ENCODE peak calls at places on chromosomes 16 and 17, in ten cellular contexts. B is CD8-positive, alpha-beta T cell; H is GM23338; X is tibial nerve; L is hepatocyte; A is psoas muscle; E is left ventricle myocardium inferior; W is thoracic aorta; Q is SJSA1; D is naive thymus-derived CD4-positive, alpha-beta T cell. J is an unnamed sample. For H3K27me3, the result is how much of the 10 kb centered on the place peaks cover.

GRCh38 chr17:74531231-74531761 is at the start of gene CD300LB:
- DNase-seq in B (no peak), H (no peak), X (no peak), L (no peak), A (no peak), E (no peak), W (no peak), Q (no peak), D (no peak), J (peak)

GRCh38 chr17:62819511-62820221 is 11.6 kb upstream of the MARCHF10 start:
- DNase-seq in B (no peak), H (peak), X (peak), L (peak), A (peak), E (peak), W (peak), Q (peak), D (no peak), J (peak)

GRCh38 chr16:23509441-23509754 is 896 bp downstream of the GGA2 start:
- DNase-seq in B (no peak), H (no peak), X (no peak), L (no peak), A (no peak), E (no peak), W (no peak), Q (no peak), D (no peak), J (no peak)

GRCh38 chr17:40209404-40210093 is 9.6 kb upstream of the WIPF2 start:
- DNase-seq in B (no peak), H (no peak), X (no peak), L (no peak), A (no peak), E (no peak), W (no peak), Q (peak), D (no peak), J (no peak)

GRCh38 chr17:17109896-17110295 is 67.6 kb downstream of the MPRIP start:
- DNase-seq in B (peak), H (no peak), X (peak), L (no peak), A (no peak), E (no peak), W (no peak), Q (no peak), D (no peak), J (no peak)

GRCh38 chr17:559699-560378 is 154.8 kb downstream of the VPS53 start:
- DNase-seq in B (no peak), H (no peak), X (peak), L (peak), A (peak), E (peak), W (peak), Q (peak), D (no peak), J (no peak)

GRCh38 chr17:17321356-17322025 is 18.3 kb downstream of the NT5M start:
- DNase-seq in B (no peak), H (no peak), X (no peak), L (no peak), A (no peak), E (no peak), W (no peak), Q (no peak), D (no peak), J (peak)

GRCh38 chr16:50102046-50102756 is 36.4 kb downstream of the HEATR3 start:
- DNase-seq in B (no peak), H (no peak), X (no peak), L (no peak), A (no peak), E (no peak), W (no peak), Q (no peak), D (no peak), J (no peak)

GRCh38 chr17:15479697-15480096 is 12.3 kb upstream of the CDRT4 start:
- DNase-seq in B (no peak), H (no peak), X (no peak), L (no peak), A (no peak), E (no peak), W (no peak), Q (no peak), D (no peak), J (no peak)

GRCh38 chr16:84450176-84450865 is 54.1 kb downstream of the MEAK7 start:
- DNase-seq in B (no peak), H (no peak), X (no peak), L (no peak), A (no peak), E (no peak), W (no peak), Q (no peak), D (no peak), J (no peak)

GRCh38 chr17:82912571-82913089 is 72.8 kb upstream of the ZNF750 start:
- DNase-seq in B (no peak), H (no peak), X (no peak), L (no peak), A (peak), E (peak), W (no peak), Q (no peak), D (no peak), J (no peak)

GRCh38 chr17:13743906-13744305 is 142.2 kb upstream of the HS3ST3A1 start:
- DNase-seq in B (no peak), H (no peak), X (no peak), L (no peak), A (no peak), E (no peak), W (no peak), Q (no peak), D (no peak), J (no peak)

GRCh38 chr16:27867122-27868110 is 196.1 kb downstream of the GSG1L start:
- DNase-seq in B (peak), H (peak), X (no peak), L (peak), A (peak), E (peak), W (no peak), Q (peak), D (peak), J (peak)

GRCh38 chr16:53805113-53805512 is 101.2 kb downstream of the FTO start:
- DNase-seq in B (no peak), H (no peak), X (no peak), L (no peak), A (no peak), E (no peak), W (no peak), Q (no peak), D (no peak), J (no peak)

GRCh38 chr17:77531002-77531401 is 390.2 kb downstream of the SEC14L1 start:
- DNase-seq in B (no peak), H (no peak), X (no peak), L (no peak), A (no peak), E (no peak), W (no peak), Q (no peak), D (no peak), J (no peak)

GRCh38 chr17:68398731-68399637 is 58.3 kb downstream of the WIPI1 start:
- DNase-seq in B (no peak), H (peak), X (peak), L (peak), A (peak), E (peak), W (no peak), Q (peak), D (no peak), J (peak)

GRCh38 chr17:4658478-4659305 is 17.2 kb upstream of the ALOX15 start:
- DNase-seq in B (no peak), H (no peak), X (no peak), L (peak), A (no peak), E (no peak), W (no peak), Q (no peak), D (no peak), J (no peak)

GRCh38 chr17:11144358-11145233 is 96.4 kb upstream of the SHISA6 start:
- DNase-seq in B (no peak), H (peak), X (no peak), L (peak), A (no peak), E (no peak), W (no peak), Q (peak), D (no peak), J (peak)

GRCh38 chr17:80482058-80482318 is 5.6 kb upstream of the NPTX1 start:
- DNase-seq in B (no peak), H (no peak), X (no peak), L (no peak), A (no peak), E (no peak), W (no peak), Q (no peak), D (no peak), J (no peak)
- H3K27me3 ChIP-seq in B (under half), H (half or more), X (half or more), L (half or more), A (under half), E (half or more), W (half or more), Q (half or more), D (under half), J (under half)

GRCh38 chr17:78836420-78837021 is 4.1 kb downstream of the USP36 start:
- DNase-seq in B (no peak), H (no peak), X (no peak), L (no peak), A (no peak), E (no peak), W (no peak), Q (no peak), D (no peak), J (no peak)

GRCh38 chr17:78840530-78840779 is 159 bp downstream of the USP36 start:
- DNase-seq in B (no peak), H (no peak), X (no peak), L (no peak), A (no peak), E (no peak), W (no peak), Q (no peak), D (no peak), J (no peak)

GRCh38 chr17:78839762-78840529 is 668 bp downstream of the USP36 start:
- DNase-seq in B (peak), H (peak), X (no peak), L (peak), A (peak), E (no peak), W (no peak), Q (peak), D (peak), J (peak)

GRCh38 chr17:78839173-78839761 is 1.3 kb downstream of the USP36 start:
- DNase-seq in B (no peak), H (no peak), X (no peak), L (no peak), A (no peak), E (no peak), W (no peak), Q (peak), D (no peak), J (no peak)

DNA sequence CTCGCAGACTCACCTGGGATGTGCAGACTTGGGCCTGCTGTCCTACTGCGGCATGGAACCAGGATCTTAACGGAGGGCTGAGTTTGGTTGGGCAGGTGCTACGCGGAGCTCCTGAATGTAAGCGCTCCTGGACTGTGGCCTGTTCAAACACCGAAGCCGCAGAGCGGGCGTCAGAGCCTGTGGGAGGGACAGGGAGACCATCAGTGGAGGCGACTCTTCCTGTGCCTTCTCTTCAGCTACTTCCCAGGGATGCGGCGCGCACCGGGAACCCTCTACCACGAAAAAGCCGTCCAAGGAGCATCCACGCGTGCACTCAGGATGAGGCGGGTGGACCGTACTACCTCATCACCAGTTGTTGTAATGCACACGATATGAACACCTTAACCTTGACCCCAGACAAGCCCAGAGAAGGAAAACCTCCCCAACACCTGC is 2.0 kb downstream of the USP36 start:
- DNase-seq in B (no peak), H (no peak), X (no peak), L (no peak), A (no peak), E (no peak), W (no peak), Q (no peak), D (no peak), J (no peak)
- H3K27me3 ChIP-seq in B (under half), H (under half), X (under half), L (under half), A (under half), E (under half), W (under half), Q (under half), D (under half), J (under half)

DNA sequence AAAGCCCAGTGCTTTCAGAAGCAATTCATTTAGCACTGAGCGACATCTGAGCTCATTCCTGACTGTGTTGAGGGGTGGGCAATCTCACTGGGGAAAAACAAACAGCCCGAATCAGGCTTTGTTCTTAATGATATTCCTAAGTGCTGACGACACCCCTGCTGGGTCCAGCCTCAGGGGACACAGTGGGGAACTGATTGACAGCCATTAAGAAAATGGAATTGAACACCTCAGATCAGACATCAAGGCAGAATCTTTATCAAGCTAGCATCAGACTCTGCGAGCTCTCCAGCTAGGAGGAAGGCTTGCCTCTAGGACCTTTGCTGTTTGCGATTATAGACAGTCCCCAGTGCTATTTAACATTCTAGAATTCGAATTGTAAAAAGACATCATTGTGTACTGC is 22.6 kb upstream of the LYRM9 start:
- DNase-seq in B (no peak), H (peak), X (no peak), L (no peak), A (no peak), E (no peak), W (no peak), Q (no peak), D (no peak), J (peak)
- H3K27me3 ChIP-seq in B (under half), H (half or more), X (under half), L (under half), A (under half), E (under half), W (under half), Q (under half), D (under half), J (half or more)

DNA sequence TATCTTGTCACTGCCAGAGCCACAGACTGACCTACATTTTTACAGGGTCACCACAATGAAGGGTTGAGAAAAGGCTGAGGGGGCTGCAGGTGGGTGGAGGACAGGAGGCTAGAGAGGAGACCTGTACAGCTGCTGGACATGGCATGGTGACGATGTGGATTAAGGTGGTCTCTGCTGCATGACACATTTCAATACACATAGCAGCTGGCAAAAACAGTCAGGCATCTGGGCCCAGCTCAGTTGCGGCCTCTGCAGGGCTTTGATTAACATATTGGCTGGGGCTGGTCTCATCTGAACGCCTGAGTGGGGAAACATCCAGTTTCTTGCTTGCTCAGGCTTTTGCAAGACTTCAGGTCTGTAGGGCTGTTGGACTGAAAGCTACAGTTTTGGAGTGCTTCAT is 265.4 kb upstream of the FOXF1 start:
- DNase-seq in B (no peak), H (no peak), X (no peak), L (no peak), A (no peak), E (no peak), W (no peak), Q (no peak), D (no peak), J (no peak)
- H3K27me3 ChIP-seq in B (under half), H (under half), X (under half), L (under half), A (under half), E (half or more), W (under half), Q (under half), D (under half), J (under half)

GRCh38 chr17:37743875-37744632 is 805 bp downstream of the HNF1B start:
- DNase-seq in B (peak), H (peak), X (no peak), L (peak), A (no peak), E (no peak), W (no peak), Q (no peak), D (no peak), J (peak)
- H3K27me3 ChIP-seq in B (under half), H (half or more), X (half or more), L (half or more), A (under half), E (half or more), W (under half), Q (under half), D (under half), J (half or more)

DNA sequence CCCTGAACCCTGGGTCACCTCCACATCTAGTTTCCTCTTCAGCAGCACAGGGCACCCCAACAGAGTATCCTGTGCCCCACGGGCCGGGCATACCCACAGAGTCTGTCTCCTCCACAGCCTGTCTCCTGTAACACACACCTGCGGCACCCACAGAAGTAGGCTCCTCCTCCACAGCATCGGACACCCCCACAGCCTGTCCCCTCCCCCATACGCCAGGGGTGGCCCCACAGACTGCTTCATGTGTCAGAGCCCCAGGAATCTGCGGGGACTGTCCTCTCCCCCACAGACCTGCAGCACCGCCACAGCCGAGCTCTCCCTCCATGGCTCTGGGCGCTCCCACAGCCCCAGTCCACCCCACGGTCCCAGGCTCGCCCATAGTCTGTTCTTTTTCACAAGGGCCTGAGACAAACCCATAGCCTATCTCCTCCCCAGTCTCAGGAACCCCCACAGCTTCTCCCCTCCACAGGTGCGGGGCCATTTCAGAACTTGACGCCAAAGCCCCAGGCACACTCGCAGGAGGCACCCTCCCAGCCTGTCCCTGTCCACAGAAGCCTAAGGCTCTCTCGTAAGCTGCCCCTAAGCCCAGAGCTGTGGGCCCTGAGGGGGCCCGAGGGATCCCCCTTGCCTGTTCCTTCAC is 1.4 kb downstream of the KIAA0753 start:
- DNase-seq in B (no peak), H (peak), X (no peak), L (peak), A (no peak), E (no peak), W (no peak), Q (peak), D (no peak), J (peak)
- H3K27me3 ChIP-seq in B (under half), H (under half), X (under half), L (under half), A (under half), E (under half), W (under half), Q (under half), D (under half), J (under half)

DNA sequence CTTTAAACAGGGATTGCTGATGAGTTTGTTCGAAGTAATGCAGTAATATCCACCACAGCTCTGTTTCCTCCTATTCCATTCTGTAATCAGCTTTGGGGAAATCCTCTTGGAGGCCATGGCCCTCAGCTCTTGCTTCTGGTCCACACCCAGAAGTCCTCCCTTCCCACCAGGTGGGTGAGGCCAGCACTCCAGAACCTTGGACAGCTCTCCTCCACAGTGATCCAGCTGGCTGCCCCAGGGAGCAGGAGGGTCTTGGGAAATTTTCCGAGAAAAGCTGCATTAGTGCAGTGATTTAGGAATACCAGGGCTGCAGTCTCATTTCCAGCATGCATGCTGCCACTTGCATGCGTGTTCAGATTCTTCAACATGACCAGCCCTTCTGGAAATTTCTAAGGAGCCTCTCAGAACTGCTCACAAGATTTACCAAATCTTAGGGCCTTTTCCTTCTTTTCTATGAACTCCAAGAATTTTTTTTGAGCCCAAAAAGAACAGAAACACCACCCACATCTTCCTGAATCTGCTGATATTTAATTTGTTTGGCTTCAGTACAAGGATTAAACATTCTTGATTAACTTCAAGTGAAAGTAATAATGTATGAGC is 4.2 kb downstream of the SMPD3 start:
- DNase-seq in B (no peak), H (peak), X (no peak), L (peak), A (no peak), E (no peak), W (no peak), Q (peak), D (no peak), J (peak)
- H3K27me3 ChIP-seq in B (under half), H (under half), X (half or more), L (under half), A (under half), E (half or more), W (under half), Q (under half), D (under half), J (under half)

GRCh38 chr16:69632836-69633235 is 67.1 kb downstream of the NFAT5 start:
- DNase-seq in B (no peak), H (no peak), X (no peak), L (no peak), A (no peak), E (no peak), W (no peak), Q (no peak), D (no peak), J (no peak)
- H3K27me3 ChIP-seq in B (under half), H (under half), X (under half), L (under half), A (under half), E (under half), W (under half), Q (under half), D (under half), J (under half)